ENCODE peak calls at places on chromosomes 13 and 19, in eight cellular contexts. N, C, F, H, X, S, Q and G are unnamed samples.

GRCh38 chr19:56156768-56157167 is 15.7 kb downstream of the ZNF444 start:
- DNase-seq in S (no peak), N (no peak), Q (peak; percentile 73), C (no peak), X (no peak), F (peak; percentile 38), H (no peak), G (no peak)

GRCh38 chr13:22726721-22727120 is 454.1 kb upstream of the SGCG start:
- DNase-seq in C (no peak), S (no peak), N (no peak), X (no peak), F (no peak), Q (no peak), H (no peak), G (no peak)

GRCh38 chr13:84025828-84026227 is 143.6 kb upstream of the SLITRK1 start:
- DNase-seq in C (no peak), X (no peak), Q (no peak), F (no peak), N (no peak), H (no peak), S (no peak), G (no peak)

GRCh38 chr19:40035996-40036395 is 20.0 kb downstream of the ZNF780B start:
- DNase-seq in H (no peak), S (no peak), X (no peak), Q (no peak), F (no peak), N (peak; percentile 19), C (no peak), G (no peak)

GRCh38 chr13:90197722-90198121 is 1149.8 kb upstream of the MIR17HG start:
- DNase-seq in H (no peak), X (no peak), Q (no peak), C (no peak), F (no peak), S (no peak), N (peak; percentile 3), G (no peak)

GRCh38 chr13:42039457-42039945 is 8.9 kb upstream of the DGKH start:
- DNase-seq in C (no peak), H (no peak), S (no peak), X (no peak), F (no peak), Q (no peak), N (no peak), G (no peak)

GRCh38 chr19:17121736-17122293 is 46.2 kb downstream of the MYO9B start:
- DNase-seq in N (no peak), H (no peak), C (no peak), S (no peak), X (no peak), Q (no peak), F (no peak), G (peak; percentile 48)

GRCh38 chr13:44768233-44768632 is 192.1 kb upstream of the TSC22D1 start:
- DNase-seq in Q (no peak), C (no peak), N (peak; percentile 26), S (no peak), F (no peak), X (no peak), H (no peak), G (no peak)

GRCh38 chr13:79548886-79549285 is 67.9 kb downstream of the NDFIP2 start:
- DNase-seq in Q (no peak), F (no peak), S (no peak), C (no peak), H (no peak), N (peak; percentile 46), X (no peak), G (peak; percentile 13)

GRCh38 chr13:60174113-60174512 is 10.4 kb upstream of the DIAPH3 start:
- DNase-seq in C (no peak), N (no peak), H (no peak), Q (no peak), S (no peak), X (no peak), F (no peak), G (no peak)

GRCh38 chr13:79867248-79867647 is 386.3 kb downstream of the NDFIP2 start:
- DNase-seq in X (peak; percentile 31), N (peak; percentile 5), H (no peak), F (no peak), S (no peak), Q (no peak), C (no peak), G (peak; percentile 19)

GRCh38 chr19:19541572-19541971 is 3.5 kb downstream of the CILP2 start:
- DNase-seq in X (no peak), H (no peak), N (no peak), C (no peak), Q (no peak), S (no peak), F (no peak), G (no peak)

GRCh38 chr19:18898533-18899408 is 2.8 kb upstream of the CERS1 start:
- DNase-seq in S (no peak), N (no peak), H (no peak), F (no peak), X (no peak), Q (no peak), C (no peak), G (no peak)

GRCh38 chr13:81393110-81393509 is 1052.2 kb upstream of the SPRY2 start:
- DNase-seq in C (no peak), S (no peak), N (no peak), H (no peak), X (no peak), Q (no peak), F (no peak), G (no peak)

GRCh38 chr19:13082192-13083007 is 20.3 kb downstream of the LYL1 start:
- DNase-seq in C (peak; percentile 80), X (no peak), S (no peak), H (no peak), Q (no peak), F (no peak), N (peak; percentile 32), G (peak; percentile 56)

GRCh38 chr13:107271226-107271625 is 703.3 kb upstream of the ARGLU1 start:
- DNase-seq in S (no peak), Q (no peak), N (peak; percentile 10), F (no peak), H (no peak), X (no peak), C (peak; percentile 59), G (peak; percentile 43)

GRCh38 chr19:17234911-17235617 is 9.0 kb downstream of the OCEL1 start:
- DNase-seq in F (peak; percentile 47), S (peak; percentile 72), X (no peak), H (no peak), C (peak; percentile 55), Q (peak; percentile 79), N (peak; percentile 54), G (peak; percentile 53)

GRCh38 chr13:90585392-90585791 is 762.1 kb upstream of the MIR17HG start:
- DNase-seq in F (no peak), S (no peak), X (no peak), H (no peak), N (no peak), Q (no peak), C (no peak), G (no peak)

GRCh38 chr13:40983269-40983668 is 35.8 kb downstream of the ELF1 start:
- DNase-seq in N (peak; percentile 57), C (no peak), Q (no peak), S (no peak), X (no peak), H (no peak), F (no peak), G (peak; percentile 41)

GRCh38 chr13:21823949-21824348 is 153.1 kb downstream of the FGF9 start:
- DNase-seq in X (no peak), N (no peak), C (no peak), Q (no peak), F (no peak), H (no peak), S (no peak), G (no peak)

GRCh38 chr19:20664917-20665781 is 3.8 kb upstream of the ZNF626 start:
- DNase-seq in Q (no peak), C (no peak), F (peak; percentile 29), X (no peak), N (peak; percentile 34), H (no peak), S (peak; percentile 71), G (peak; percentile 81)

GRCh38 chr19:46289724-46290619 is 6.9 kb upstream of the HIF3A start:
- DNase-seq in C (no peak), S (no peak), Q (no peak), F (no peak), N (no peak), X (no peak), H (no peak), G (no peak)

GRCh38 chr13:37833411-37833810 is 36.2 kb downstream of the TRPC4 start:
- DNase-seq in C (no peak), F (no peak), X (no peak), H (no peak), Q (no peak), S (no peak), N (no peak), G (no peak)

GRCh38 chr13:37835392-37835791 is 34.2 kb downstream of the TRPC4 start:
- DNase-seq in S (no peak), X (no peak), Q (no peak), H (no peak), F (no peak), N (no peak), C (no peak), G (no peak)
- H3K4me3 ChIP-seq in S (no peak overlapping the region), X (no peak overlapping the region), Q (no peak overlapping the region), H (no peak overlapping the region), F (no peak overlapping the region), N (no peak overlapping the region), C (no peak overlapping the region), G (no peak overlapping the region)

DNA sequence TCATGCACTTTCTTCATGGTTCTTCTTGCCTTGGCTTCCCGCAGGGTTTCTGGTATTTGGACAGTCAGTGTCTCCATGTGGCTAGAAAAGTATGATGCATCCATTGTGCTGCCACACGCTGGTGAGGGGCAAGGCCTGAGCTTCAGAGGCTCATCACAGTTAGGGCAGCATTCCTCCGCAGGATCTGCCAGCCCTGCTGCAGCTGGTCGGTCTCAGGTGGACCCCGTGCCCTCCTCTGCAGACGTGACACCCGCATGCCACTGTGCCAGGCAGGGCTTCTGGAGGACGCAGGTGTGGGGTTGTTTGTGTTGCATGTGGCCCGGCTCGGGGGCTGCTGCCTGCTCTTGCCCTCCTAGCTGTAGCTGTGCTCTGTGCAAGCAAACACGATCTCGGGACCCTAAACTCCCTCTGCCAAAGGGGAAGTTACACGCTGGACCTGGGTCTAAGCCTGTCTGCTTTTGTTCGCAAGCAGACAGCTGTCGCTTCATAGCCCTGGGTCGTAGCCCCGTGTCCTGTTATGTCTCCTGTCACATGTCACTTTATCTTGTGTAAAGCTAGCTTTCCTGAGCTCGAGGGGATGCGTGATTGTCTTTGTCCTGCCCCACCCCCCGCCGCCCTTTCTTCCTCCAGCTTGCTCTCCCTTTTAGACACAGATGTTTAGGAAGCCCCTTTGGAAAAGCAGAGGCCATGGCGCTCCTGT is 45.3 kb downstream of the SLC7A9 start:
- DNase-seq in N (no peak), Q (no peak), X (no peak), C (no peak), F (no peak), S (no peak), H (no peak), G (no peak)
- H3K4me3 ChIP-seq in N (no peak overlapping the region), Q (no peak overlapping the region), X (no peak overlapping the region), C (no peak overlapping the region), F (no peak overlapping the region), S (no peak overlapping the region), H (no peak overlapping the region), G (no peak overlapping the region)

GRCh38 chr13:105058517-105058916 is 1476.9 kb downstream of the EFNB2 start:
- DNase-seq in N (no peak), S (no peak), C (no peak), Q (no peak), H (no peak), F (no peak), X (no peak), G (no peak)
- H3K4me3 ChIP-seq in N (no peak overlapping the region), S (no peak overlapping the region), C (no peak overlapping the region), Q (no peak overlapping the region), H (no peak overlapping the region), F (no peak overlapping the region), X (no peak overlapping the region), G (no peak overlapping the region)

GRCh38 chr19:3132971-3133792 is 2.7 kb upstream of the GNA15 start:
- DNase-seq in H (no peak), X (no peak), Q (no peak), S (peak; percentile 45), C (no peak), F (no peak), N (peak; percentile 37), G (peak; percentile 53)
- H3K4me3 ChIP-seq in H (no peak overlapping the region), X (no peak overlapping the region), Q (no peak overlapping the region), S (no peak overlapping the region), C (no peak overlapping the region), F (no peak overlapping the region), N (no peak overlapping the region), G (no peak overlapping the region)